ENCODE peak calls at places on chromosomes 2 and 18, in five cellular contexts. One of them, this sample, is unnamed.

GRCh38 chr2:47271054-47272000 is 116.2 kb upstream of the STPG4 start:
- DNase-seq in neuronal stem cell: no peak
- DNase-seq in H1: no peak
- DNase-seq in H9: no peak
- DNase-seq in trophoblast cell: no peak
- DNase-seq in this sample: no peak

GRCh38 chr2:112584134-112584890 is at the start of gene CHCHD5:
- DNase-seq in neuronal stem cell: peak; percentile 86
- DNase-seq in H1: peak; percentile 85
- DNase-seq in H9: peak; percentile 95
- DNase-seq in trophoblast cell: peak; percentile 97
- DNase-seq in this sample: peak; percentile 98

GRCh38 chr2:134361648-134362047 is 107.8 kb downstream of the MGAT5 start:
- DNase-seq in neuronal stem cell: no peak
- DNase-seq in H1: no peak
- DNase-seq in H9: no peak
- DNase-seq in trophoblast cell: no peak
- DNase-seq in this sample: no peak

GRCh38 chr2:158184001-158184400 is 82.3 kb downstream of the UPP2 start:
- DNase-seq in neuronal stem cell: no peak
- DNase-seq in H1: no peak
- DNase-seq in H9: no peak
- DNase-seq in trophoblast cell: no peak
- DNase-seq in this sample: no peak

GRCh38 chr18:11159844-11160243 is 10.5 kb upstream of the PIEZO2 start:
- DNase-seq in neuronal stem cell: no peak
- DNase-seq in H1: no peak
- DNase-seq in H9: no peak
- DNase-seq in trophoblast cell: no peak
- DNase-seq in this sample: no peak

GRCh38 chr2:16506366-16506765 is 159.3 kb downstream of the CYRIA start:
- DNase-seq in neuronal stem cell: no peak
- DNase-seq in H1: no peak
- DNase-seq in H9: no peak
- DNase-seq in trophoblast cell: no peak
- DNase-seq in this sample: no peak

GRCh38 chr2:184322615-184323014 is 275.7 kb upstream of the ZNF804A start:
- DNase-seq in neuronal stem cell: no peak
- DNase-seq in H1: no peak
- DNase-seq in H9: no peak
- DNase-seq in trophoblast cell: no peak
- DNase-seq in this sample: no peak

GRCh38 chr2:38619458-38620164 is 16.9 kb upstream of the HNRNPLL start:
- DNase-seq in neuronal stem cell: no peak
- DNase-seq in H1: no peak
- DNase-seq in H9: no peak
- DNase-seq in trophoblast cell: no peak
- DNase-seq in this sample: peak; percentile 39

GRCh38 chr2:38997784-38998183 is 108.1 kb downstream of the ARHGEF33 start:
- DNase-seq in neuronal stem cell: no peak
- DNase-seq in H1: no peak
- DNase-seq in H9: no peak
- DNase-seq in trophoblast cell: no peak
- DNase-seq in this sample: peak; percentile 93

GRCh38 chr2:13596233-13596632 is 879.5 kb downstream of the TRIB2 start:
- DNase-seq in neuronal stem cell: no peak
- DNase-seq in H1: no peak
- DNase-seq in H9: no peak
- DNase-seq in trophoblast cell: no peak
- DNase-seq in this sample: no peak

GRCh38 chr2:11234309-11234708 is 79.0 kb downstream of the SLC66A3 start:
- DNase-seq in neuronal stem cell: no peak
- DNase-seq in H1: no peak
- DNase-seq in H9: no peak
- DNase-seq in trophoblast cell: no peak
- DNase-seq in this sample: peak; percentile 44

GRCh38 chr2:169258045-169258601 is 104.2 kb downstream of the LRP2 start:
- DNase-seq in neuronal stem cell: no peak
- DNase-seq in H1: no peak
- DNase-seq in H9: no peak
- DNase-seq in trophoblast cell: peak; percentile 88
- DNase-seq in this sample: peak; percentile 6

GRCh38 chr2:23420840-23421476 is 36.0 kb downstream of the KLHL29 start:
- DNase-seq in neuronal stem cell: no peak
- DNase-seq in H1: no peak
- DNase-seq in H9: peak; percentile 24
- DNase-seq in trophoblast cell: no peak
- DNase-seq in this sample: no peak

GRCh38 chr2:99572380-99572779 is 82.6 kb upstream of the REV1 start:
- DNase-seq in neuronal stem cell: no peak
- DNase-seq in H1: no peak
- DNase-seq in H9: no peak
- DNase-seq in trophoblast cell: no peak
- DNase-seq in this sample: no peak

GRCh38 chr2:99572798-99573197 is 83.0 kb upstream of the REV1 start:
- DNase-seq in neuronal stem cell: no peak
- DNase-seq in H1: no peak
- DNase-seq in H9: no peak
- DNase-seq in trophoblast cell: no peak
- DNase-seq in this sample: no peak

GRCh38 chr2:99573624-99574251 is 83.9 kb upstream of the REV1 start:
- DNase-seq in neuronal stem cell: no peak
- DNase-seq in H1: no peak
- DNase-seq in H9: no peak
- DNase-seq in trophoblast cell: no peak
- DNase-seq in this sample: no peak

GRCh38 chr2:99571609-99572344 is 82.0 kb upstream of the REV1 start:
- DNase-seq in neuronal stem cell: no peak
- DNase-seq in H1: no peak
- DNase-seq in H9: no peak
- DNase-seq in trophoblast cell: no peak
- DNase-seq in this sample: no peak

GRCh38 chr2:99576775-99577174 is 87.0 kb upstream of the REV1 start:
- DNase-seq in neuronal stem cell: no peak
- DNase-seq in H1: no peak
- DNase-seq in H9: no peak
- DNase-seq in trophoblast cell: no peak
- DNase-seq in this sample: no peak
- H3K4me2 ChIP-seq in neuronal stem cell: no peak overlapping the region
- H3K4me2 ChIP-seq in H1: no peak overlapping the region
- H3K4me2 ChIP-seq in H9: no peak overlapping the region
- H3K4me2 ChIP-seq in trophoblast cell: no peak overlapping the region
- H3K4me2 ChIP-seq in this sample: no peak overlapping the region

GRCh38 chr2:207265849-207266248 is 100.1 kb upstream of the KLF7 start:
- DNase-seq in neuronal stem cell: no peak
- DNase-seq in H1: no peak
- DNase-seq in H9: no peak
- DNase-seq in trophoblast cell: no peak
- DNase-seq in this sample: peak; percentile 46
- H2BK12ac ChIP-seq in neuronal stem cell: no peak overlapping the region
- H2BK12ac ChIP-seq in H1: no peak overlapping the region
- H2BK12ac ChIP-seq in H9: no peak overlapping the region
- H2BK12ac ChIP-seq in trophoblast cell: no peak overlapping the region
- H2BK12ac ChIP-seq in this sample: no peak overlapping the region

DNA sequence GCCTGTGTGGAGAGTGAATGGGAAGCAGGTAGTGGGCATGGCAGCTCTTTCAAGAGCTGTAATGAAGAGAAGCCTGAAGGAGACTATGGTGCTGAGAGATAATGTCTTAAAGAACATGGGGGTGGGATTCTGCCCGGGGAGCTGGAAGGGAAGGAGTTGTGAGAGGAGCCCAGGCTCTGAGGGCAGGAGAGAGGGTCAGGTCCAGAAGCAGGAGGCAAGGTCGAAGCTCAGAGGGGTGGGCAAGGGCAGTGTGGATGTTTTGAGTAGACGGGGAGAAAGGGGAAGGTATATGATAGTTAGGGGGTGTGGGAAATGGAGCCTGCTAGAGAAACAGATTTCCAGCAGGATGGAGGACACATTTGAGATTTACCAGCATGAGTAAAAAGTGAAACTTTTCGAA is 2.1 kb downstream of the CAPN10 start:
- DNase-seq in neuronal stem cell: no peak
- DNase-seq in H1: no peak
- DNase-seq in H9: no peak
- DNase-seq in trophoblast cell: no peak
- DNase-seq in this sample: no peak
- H2BK5ac ChIP-seq in neuronal stem cell: no peak overlapping the region
- H2BK5ac ChIP-seq in H1: no peak overlapping the region
- H2BK5ac ChIP-seq in H9: no peak overlapping the region
- H2BK5ac ChIP-seq in trophoblast cell: no peak overlapping the region
- H2BK5ac ChIP-seq in this sample: no peak overlapping the region

DNA sequence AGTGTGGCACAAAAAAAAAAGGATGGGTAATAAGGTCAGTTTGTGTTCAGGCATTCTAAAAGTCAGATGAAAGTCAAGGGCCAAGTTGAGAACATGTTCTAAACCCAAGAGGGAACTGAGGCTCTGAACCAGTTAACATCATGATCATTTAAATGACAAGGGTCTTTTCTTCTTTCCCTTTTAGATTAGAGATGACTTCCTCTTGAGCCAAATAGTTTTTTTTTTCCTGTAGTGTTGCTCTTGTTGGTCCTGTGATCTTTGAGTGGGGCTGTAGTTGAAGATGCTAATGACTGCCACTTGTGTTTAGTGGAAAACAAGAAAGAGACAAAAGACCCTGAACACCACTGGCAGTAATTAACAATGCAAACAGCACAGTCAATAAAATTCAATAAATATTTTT is 482.7 kb upstream of the SYT4 start:
- DNase-seq in neuronal stem cell: no peak
- DNase-seq in H1: no peak
- DNase-seq in H9: no peak
- DNase-seq in trophoblast cell: no peak
- DNase-seq in this sample: no peak
- H3K4me2 ChIP-seq in neuronal stem cell: no peak overlapping the region
- H3K4me2 ChIP-seq in H1: no peak overlapping the region
- H3K4me2 ChIP-seq in H9: no peak overlapping the region
- H3K4me2 ChIP-seq in trophoblast cell: no peak overlapping the region
- H3K4me2 ChIP-seq in this sample: no peak overlapping the region

GRCh38 chr18:62152844-62153243 is 34.0 kb downstream of the PIGN start:
- DNase-seq in neuronal stem cell: no peak
- DNase-seq in H1: no peak
- DNase-seq in H9: no peak
- DNase-seq in trophoblast cell: no peak
- DNase-seq in this sample: no peak
- H2BK12ac ChIP-seq in neuronal stem cell: no peak overlapping the region
- H2BK12ac ChIP-seq in H1: no peak overlapping the region
- H2BK12ac ChIP-seq in H9: no peak overlapping the region
- H2BK12ac ChIP-seq in trophoblast cell: no peak overlapping the region
- H2BK12ac ChIP-seq in this sample: no peak overlapping the region

DNA sequence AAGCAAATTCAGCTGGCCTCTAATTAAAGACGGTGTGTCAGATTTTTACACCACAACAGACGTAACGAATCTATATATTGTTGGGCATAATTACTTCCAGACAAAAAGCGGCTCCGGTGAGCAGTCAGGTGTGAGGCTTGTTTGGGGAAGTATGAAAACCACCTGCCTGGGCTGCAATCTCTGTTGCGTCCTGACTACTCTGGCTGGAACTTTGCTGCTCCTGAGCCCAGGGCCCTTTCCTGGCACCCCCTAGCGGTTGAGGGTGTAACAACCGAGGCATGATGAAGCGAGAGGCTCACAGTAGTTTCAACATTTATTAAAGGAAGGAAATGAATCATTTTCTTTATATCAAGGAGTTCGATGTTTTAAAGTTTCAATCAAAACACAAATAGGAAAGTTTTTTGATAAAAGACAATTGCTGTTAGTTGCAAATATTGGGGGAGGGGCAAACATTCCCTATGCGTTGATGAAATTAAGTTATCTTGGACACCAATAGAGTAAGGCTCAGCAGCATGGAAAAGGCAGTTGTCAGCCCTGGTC is 10.6 kb upstream of the ITGB6 start:
- DNase-seq in neuronal stem cell: peak; percentile 51
- DNase-seq in H1: peak; percentile 36
- DNase-seq in H9: peak; percentile 81
- DNase-seq in trophoblast cell: peak; percentile 82
- DNase-seq in this sample: no peak
- H2BK5ac ChIP-seq in neuronal stem cell: no peak overlapping the region
- H2BK5ac ChIP-seq in H1: no peak overlapping the region
- H2BK5ac ChIP-seq in H9: no peak overlapping the region
- H2BK5ac ChIP-seq in trophoblast cell: peak overlapping the region; percentile 25
- H2BK5ac ChIP-seq in this sample: peak overlapping the region; percentile 5

GRCh38 chr2:1715184-1716012 is 28.9 kb downstream of the PXDN start:
- DNase-seq in neuronal stem cell: no peak
- DNase-seq in H1: no peak
- DNase-seq in H9: no peak
- DNase-seq in trophoblast cell: no peak
- DNase-seq in this sample: no peak
- H3K4me2 ChIP-seq in neuronal stem cell: no peak overlapping the region
- H3K4me2 ChIP-seq in H1: no peak overlapping the region
- H3K4me2 ChIP-seq in H9: no peak overlapping the region
- H3K4me2 ChIP-seq in trophoblast cell: no peak overlapping the region
- H3K4me2 ChIP-seq in this sample: no peak overlapping the region

GRCh38 chr2:43800894-43801293 is 27.1 kb downstream of the DYNC2LI1 start:
- DNase-seq in neuronal stem cell: no peak
- DNase-seq in H1: no peak
- DNase-seq in H9: no peak
- DNase-seq in trophoblast cell: no peak
- DNase-seq in this sample: no peak

GRCh38 chr2:43803113-43803512 is 29.3 kb downstream of the DYNC2LI1 start:
- DNase-seq in neuronal stem cell: no peak
- DNase-seq in H1: no peak
- DNase-seq in H9: no peak
- DNase-seq in trophoblast cell: no peak
- DNase-seq in this sample: no peak

GRCh38 chr2:43798300-43798699 is 24.5 kb downstream of the DYNC2LI1 start:
- DNase-seq in neuronal stem cell: no peak
- DNase-seq in H1: no peak
- DNase-seq in H9: no peak
- DNase-seq in trophoblast cell: no peak
- DNase-seq in this sample: no peak

GRCh38 chr2:43806719-43807031 is 32.0 kb downstream of the ABCG5 start:
- DNase-seq in neuronal stem cell: no peak
- DNase-seq in H1: no peak
- DNase-seq in H9: no peak
- DNase-seq in trophoblast cell: peak; percentile 4
- DNase-seq in this sample: no peak

DNA sequence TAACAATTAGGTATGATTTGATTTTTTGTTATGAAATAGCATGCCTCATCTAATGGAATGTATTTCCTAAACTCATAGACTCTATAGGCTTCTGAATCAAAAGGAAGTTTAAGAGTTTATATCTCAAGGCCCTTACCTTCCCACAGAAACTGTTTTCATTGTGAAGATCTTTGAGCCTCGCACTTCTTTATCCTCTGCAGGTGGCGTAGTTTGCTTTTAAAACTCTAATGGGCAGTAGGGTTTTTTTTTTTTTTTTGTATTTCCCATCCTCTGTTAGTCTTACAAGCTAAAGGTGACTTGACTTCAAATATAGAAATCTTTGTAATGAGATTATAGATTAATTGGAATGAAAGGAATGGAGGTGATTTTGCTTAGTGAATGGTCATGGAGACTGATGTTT is 28.3 kb downstream of the DYNC2LI1 start:
- DNase-seq in neuronal stem cell: no peak
- DNase-seq in H1: no peak
- DNase-seq in H9: no peak
- DNase-seq in trophoblast cell: no peak
- DNase-seq in this sample: no peak
- H2BK12ac ChIP-seq in neuronal stem cell: no peak overlapping the region
- H2BK12ac ChIP-seq in H1: no peak overlapping the region
- H2BK12ac ChIP-seq in H9: no peak overlapping the region
- H2BK12ac ChIP-seq in trophoblast cell: no peak overlapping the region
- H2BK12ac ChIP-seq in this sample: no peak overlapping the region

This sample was measured in mesenchymal stem cell.